ENCODE peak calls at places on chromosome 6, in four cellular contexts. D, T, F and K are unnamed samples.

GRCh38 chr6:16591681-16592549 is 169.3 kb downstream of the ATXN1 start:
- DNase-seq in D (no peak), T (no peak), F (no peak), K (no peak)

GRCh38 chr6:137722749-137723272 is 144.2 kb upstream of the TNFAIP3 start:
- DNase-seq in D (no peak), T (no peak), F (no peak), K (no peak)

GRCh38 chr6:160462551-160463109 is 114.5 kb downstream of the SLC22A3 start:
- DNase-seq in F (no peak), D (no peak), T (peak; percentile 18), K (no peak)

GRCh38 chr6:142702501-142703460 is 242.2 kb downstream of the HIVEP2 start:
- DNase-seq in D (no peak), T (no peak), F (no peak), K (peak; percentile 71)

GRCh38 chr6:108793449-108794134 is 54.6 kb upstream of the ARMC2 start:
- DNase-seq in D (no peak), T (no peak), F (no peak), K (no peak)

GRCh38 chr6:18044108-18044783 is 56.8 kb upstream of the KIF13A start:
- DNase-seq in F (no peak), D (no peak), T (no peak), K (no peak)

GRCh38 chr6:53984163-53984562 is 127.1 kb upstream of the MLIP start:
- DNase-seq in F (no peak), D (no peak), T (no peak), K (no peak)

GRCh38 chr6:166419268-166419667 is 36.5 kb upstream of the MPC1 start:
- DNase-seq in D (no peak), T (peak; percentile 34), F (no peak), K (no peak)

GRCh38 chr6:158437571-158437970 is 122.3 kb upstream of the TMEM181 start:
- DNase-seq in F (no peak), D (no peak), T (no peak), K (no peak)

GRCh38 chr6:40997256-40997957 is 41.6 kb downstream of the UNC5CL start:
- DNase-seq in D (no peak), F (no peak), T (no peak), K (no peak)

GRCh38 chr6:144265390-144265789 is 19.7 kb upstream of the UTRN start:
- DNase-seq in T (no peak), F (no peak), D (no peak), K (no peak)

GRCh38 chr6:169801396-169802160 is 50.2 kb downstream of the ERMARD start:
- DNase-seq in F (no peak), D (no peak), T (no peak), K (no peak)